ENCODE peak calls at places on chromosome 16, in five cellular contexts. T is nephron progenitor cell; D is CD4-positive, alpha-beta T cell; I is DND-41; S is cardiac fibroblast. L is an unnamed sample.

GRCh38 chr16:85554791-85555548 is 58.2 kb upstream of the GSE1 start:
- DNase-seq in T (peak), D (peak), I (peak), S (peak), L (peak)

GRCh38 chr16:72468582-72468981 is 296.6 kb upstream of the PMFBP1 start:
- DNase-seq in T (no peak), D (no peak), I (no peak), S (peak), L (no peak)

GRCh38 chr16:73298562-73298961 is 250.6 kb upstream of the ZFHX3 start:
- DNase-seq in T (no peak), D (no peak), I (no peak), S (peak), L (no peak)

GRCh38 chr16:5928476-5929055 is 831.0 kb upstream of the EEF2KMT start:
- DNase-seq in T (no peak), D (no peak), I (no peak), S (no peak), L (no peak)

GRCh38 chr16:24123275-24123674 is 132.9 kb upstream of the CACNG3 start:
- DNase-seq in T (no peak), D (no peak), I (no peak), S (no peak), L (no peak)

GRCh38 chr16:22092143-22092933 is at the start of gene VWA3A:
- DNase-seq in T (peak), D (no peak), I (no peak), S (peak), L (peak)

GRCh38 chr16:84356176-84356575 is 12.2 kb upstream of the ATP2C2 start:
- DNase-seq in T (no peak), D (no peak), I (no peak), S (no peak), L (no peak)

GRCh38 chr16:8908779-8909468 is 26.8 kb downstream of the LITAFD start:
- DNase-seq in T (no peak), D (no peak), I (no peak), S (no peak), L (no peak)

GRCh38 chr16:3439637-3440036 is 3.7 kb downstream of the ZNF597 start:
- DNase-seq in T (no peak), D (no peak), I (no peak), S (no peak), L (no peak)

GRCh38 chr16:56643080-56643778 is 4.8 kb downstream of the MT1A start:
- DNase-seq in T (peak), D (peak), I (peak), S (peak), L (peak)

GRCh38 chr16:84184775-84185174 is 2.1 kb downstream of the TAF1C start:
- DNase-seq in T (no peak), D (no peak), I (no peak), S (no peak), L (no peak)

GRCh38 chr16:53600076-53600475 is 97.1 kb upstream of the AKTIP start:
- DNase-seq in T (no peak), D (no peak), I (no peak), S (no peak), L (no peak)

GRCh38 chr16:11258553-11259287 is 2.7 kb upstream of the SOCS1 start:
- DNase-seq in T (no peak), D (no peak), I (peak), S (peak), L (no peak)

GRCh38 chr16:89118361-89119061 is 24.9 kb downstream of the ACSF3 start:
- DNase-seq in T (no peak), D (no peak), I (no peak), S (no peak), L (peak)

GRCh38 chr16:30762991-30763725 is 1.0 kb downstream of the RNF40 start:
- DNase-seq in T (no peak), D (no peak), I (no peak), S (no peak), L (no peak)

GRCh38 chr16:55437627-55438026 is 41.4 kb upstream of the MMP2 start:
- DNase-seq in T (no peak), D (no peak), I (no peak), S (peak), L (no peak)

GRCh38 chr16:51153275-51153991 is 2.4 kb upstream of the SALL1 start:
- DNase-seq in T (peak), D (no peak), I (no peak), S (peak), L (no peak)

GRCh38 chr16:51150894-51151320 is at the start of gene SALL1:
- DNase-seq in T (peak), D (no peak), I (no peak), S (no peak), L (no peak)

GRCh38 chr16:51152691-51153261 is 1.7 kb upstream of the SALL1 start:
- DNase-seq in T (no peak), D (no peak), I (no peak), S (peak), L (no peak)

GRCh38 chr16:51151435-51151950 is 423 bp upstream of the SALL1 start:
- DNase-seq in T (peak), D (no peak), I (no peak), S (peak), L (peak)

DNA sequence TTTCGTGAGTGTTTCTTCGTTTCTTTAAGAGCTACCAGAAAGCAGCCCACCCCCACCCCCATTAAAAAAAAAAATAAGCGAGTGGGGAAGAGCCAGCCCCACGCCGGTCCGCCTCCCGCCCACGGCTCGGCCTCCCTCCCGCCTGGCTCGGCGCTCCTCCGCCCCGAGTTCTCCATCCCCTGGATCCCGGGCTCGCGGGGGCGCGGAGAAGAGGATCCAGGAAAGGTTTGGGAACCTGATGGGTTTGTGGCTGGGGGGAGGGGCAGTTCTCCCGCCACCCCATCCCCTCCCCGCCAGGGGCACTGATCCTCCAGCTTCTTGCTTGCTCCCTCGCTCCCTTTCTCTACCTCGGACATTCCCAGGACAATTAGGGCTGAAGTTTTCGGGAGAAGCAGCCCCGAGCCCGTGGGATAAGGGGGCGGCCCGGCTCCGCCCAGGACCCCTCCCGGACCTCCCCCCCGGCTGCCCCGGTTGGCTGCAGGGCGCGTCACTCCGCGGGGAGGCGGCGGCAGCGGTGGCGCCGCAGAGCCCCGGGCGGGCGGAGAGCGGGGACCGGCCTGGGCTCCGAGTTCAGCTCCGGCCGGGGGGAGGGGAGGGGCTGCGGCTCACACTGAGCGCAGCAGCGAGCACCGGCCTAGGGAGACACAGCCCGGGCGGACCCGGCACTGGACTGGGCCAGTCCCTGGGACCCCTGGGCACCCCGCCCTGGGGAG is 1.0 kb upstream of the SALL1 start:
- DNase-seq in T (peak), D (no peak), I (no peak), S (peak), L (peak)
- TF ChIP-seq CTCF in T (no peak), D (no peak), I (no peak), S (no peak), L (peak)

GRCh38 chr16:75096730-75097129 is 19.9 kb downstream of the LDHD start:
- DNase-seq in T (no peak), D (no peak), I (no peak), S (no peak), L (no peak)
- TF ChIP-seq CTCF in T (peak), D (no peak), I (peak), S (peak), L (peak)

GRCh38 chr16:66849543-66849942 is 5.3 kb downstream of the CA7 start:
- DNase-seq in T (no peak), D (no peak), I (no peak), S (no peak), L (no peak)
- TF ChIP-seq CTCF in T (no peak), D (no peak), I (no peak), S (no peak), L (no peak)

GRCh38 chr16:14310519-14310991 is 239.4 kb downstream of the MRTFB start:
- DNase-seq in T (no peak), D (no peak), I (peak), S (peak), L (peak)

GRCh38 chr16:14307623-14308356 is 236.7 kb downstream of the MRTFB start:
- DNase-seq in T (no peak), D (no peak), I (peak), S (peak), L (no peak)

GRCh38 chr16:14308357-14308723 is 237.2 kb downstream of the MRTFB start:
- DNase-seq in T (no peak), D (no peak), I (no peak), S (no peak), L (no peak)

GRCh38 chr16:14309906-14310305 is 238.8 kb downstream of the MRTFB start:
- DNase-seq in T (no peak), D (no peak), I (no peak), S (peak), L (no peak)

DNA sequence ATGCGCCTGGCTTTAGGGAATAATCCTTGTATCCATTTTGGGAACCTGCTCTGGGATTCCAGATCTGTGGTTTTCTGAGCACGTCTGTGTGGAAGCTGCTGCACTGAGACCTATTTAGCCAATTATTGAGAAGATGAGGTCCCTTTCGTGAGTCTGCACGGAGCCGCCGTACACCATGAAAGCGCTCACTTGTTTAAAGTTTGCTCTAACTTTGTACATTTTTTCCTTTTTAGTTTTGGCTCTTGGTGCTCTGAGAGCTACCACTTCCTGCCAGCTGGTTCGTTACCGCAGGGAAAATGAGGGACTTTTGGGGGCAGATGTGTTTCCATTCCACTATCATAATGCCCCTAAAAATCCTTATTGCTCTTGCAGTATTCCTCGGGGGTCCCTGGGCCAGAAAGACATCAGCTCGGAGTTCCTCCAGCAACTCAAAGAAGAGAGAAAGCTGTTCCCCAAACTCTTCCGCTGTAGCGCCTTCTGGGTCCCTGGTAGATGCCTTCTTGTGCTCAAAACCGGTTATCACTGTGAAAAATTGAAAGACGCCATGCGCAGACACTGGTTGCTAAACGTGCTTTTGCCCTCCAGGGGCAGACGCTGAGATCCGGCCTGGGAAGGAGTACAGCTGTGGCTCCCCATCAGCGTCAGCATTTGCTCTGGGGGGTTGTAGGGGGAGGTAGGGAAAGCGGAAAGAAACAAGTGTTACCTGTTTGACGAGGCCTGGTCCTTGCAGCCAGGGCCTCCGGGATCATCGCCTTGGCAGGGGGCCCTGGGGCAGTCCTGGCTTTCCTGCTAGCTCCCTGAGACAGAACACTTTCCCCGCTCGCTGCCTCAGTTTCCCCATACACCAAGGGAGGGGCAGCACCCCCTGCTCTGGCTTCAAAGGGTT is 238.1 kb downstream of the MRTFB start:
- DNase-seq in T (no peak), D (no peak), I (peak), S (peak), L (no peak)
- TF ChIP-seq CTCF in T (no peak), D (peak), I (peak), S (no peak), L (no peak)

DNA sequence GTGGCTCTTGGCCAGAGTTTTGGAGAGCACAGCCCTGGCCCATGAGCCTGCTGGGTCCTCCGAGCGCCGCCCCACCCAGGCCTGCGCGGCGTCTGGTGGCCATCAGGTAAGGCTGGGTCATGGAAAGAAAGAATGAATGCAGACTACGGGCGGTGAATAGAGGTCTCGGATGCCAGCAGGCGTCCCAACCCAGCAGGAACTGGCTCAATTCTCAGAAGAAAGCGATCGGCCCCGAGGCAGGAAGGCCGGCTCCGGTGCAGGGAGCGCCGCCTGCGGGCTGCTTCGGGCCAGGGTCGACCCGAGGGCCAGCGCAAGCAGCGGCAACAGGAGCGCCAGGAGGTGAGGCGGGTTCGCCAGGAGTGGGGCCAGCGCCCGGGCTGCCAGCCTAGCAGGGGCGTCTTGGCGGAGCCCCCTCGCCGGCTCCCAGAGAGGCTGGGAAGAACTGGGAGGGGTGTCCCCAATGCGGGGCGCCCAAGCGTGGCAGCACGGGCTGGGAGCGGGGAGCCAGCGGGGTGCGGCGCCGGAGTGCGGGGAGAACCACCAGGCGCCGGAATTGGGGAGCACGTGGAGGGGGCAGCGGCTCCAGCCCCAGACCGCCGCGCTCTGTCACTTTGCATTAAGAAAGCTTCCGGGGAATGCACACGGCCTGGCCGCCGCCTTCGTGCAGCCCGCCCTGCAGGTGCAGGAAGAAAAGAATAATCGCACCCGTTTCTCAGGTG is 7.1 kb upstream of the TMC5 start:
- DNase-seq in T (peak), D (no peak), I (no peak), S (no peak), L (peak)
- TF ChIP-seq CTCF in T (peak), D (no peak), I (no peak), S (no peak), L (no peak)

GRCh38 chr16:48500981-48501380 is 109.0 kb downstream of the N4BP1 start:
- DNase-seq in T (no peak), D (no peak), I (no peak), S (no peak), L (no peak)

GRCh38 chr16:48499822-48500440 is 110.0 kb downstream of the N4BP1 start:
- DNase-seq in T (no peak), D (no peak), I (no peak), S (peak), L (no peak)

GRCh38 chr16:48504216-48504615 is 105.8 kb downstream of the N4BP1 start:
- DNase-seq in T (no peak), D (no peak), I (no peak), S (no peak), L (no peak)

GRCh38 chr16:48503779-48504178 is 106.2 kb downstream of the N4BP1 start:
- DNase-seq in T (no peak), D (no peak), I (no peak), S (peak), L (no peak)

GRCh38 chr16:48501516-48502377 is 108.2 kb downstream of the N4BP1 start:
- DNase-seq in T (no peak), D (no peak), I (no peak), S (peak), L (no peak)
- TF ChIP-seq CTCF in T (no peak), D (no peak), I (no peak), S (no peak), L (no peak)

GRCh38 chr16:27265982-27266381 is 2.6 kb downstream of the NSMCE1 start:
- DNase-seq in T (no peak), D (no peak), I (no peak), S (no peak), L (no peak)

GRCh38 chr16:27269300-27270150 is 953 bp upstream of the NSMCE1 start:
- DNase-seq in T (no peak), D (no peak), I (no peak), S (no peak), L (no peak)

GRCh38 chr16:27267037-27267677 is 1.4 kb downstream of the NSMCE1 start:
- DNase-seq in T (no peak), D (no peak), I (no peak), S (no peak), L (no peak)

GRCh38 chr16:27270389-27270788 is 1.8 kb upstream of the NSMCE1 start:
- DNase-seq in T (no peak), D (no peak), I (no peak), S (no peak), L (no peak)

DNA sequence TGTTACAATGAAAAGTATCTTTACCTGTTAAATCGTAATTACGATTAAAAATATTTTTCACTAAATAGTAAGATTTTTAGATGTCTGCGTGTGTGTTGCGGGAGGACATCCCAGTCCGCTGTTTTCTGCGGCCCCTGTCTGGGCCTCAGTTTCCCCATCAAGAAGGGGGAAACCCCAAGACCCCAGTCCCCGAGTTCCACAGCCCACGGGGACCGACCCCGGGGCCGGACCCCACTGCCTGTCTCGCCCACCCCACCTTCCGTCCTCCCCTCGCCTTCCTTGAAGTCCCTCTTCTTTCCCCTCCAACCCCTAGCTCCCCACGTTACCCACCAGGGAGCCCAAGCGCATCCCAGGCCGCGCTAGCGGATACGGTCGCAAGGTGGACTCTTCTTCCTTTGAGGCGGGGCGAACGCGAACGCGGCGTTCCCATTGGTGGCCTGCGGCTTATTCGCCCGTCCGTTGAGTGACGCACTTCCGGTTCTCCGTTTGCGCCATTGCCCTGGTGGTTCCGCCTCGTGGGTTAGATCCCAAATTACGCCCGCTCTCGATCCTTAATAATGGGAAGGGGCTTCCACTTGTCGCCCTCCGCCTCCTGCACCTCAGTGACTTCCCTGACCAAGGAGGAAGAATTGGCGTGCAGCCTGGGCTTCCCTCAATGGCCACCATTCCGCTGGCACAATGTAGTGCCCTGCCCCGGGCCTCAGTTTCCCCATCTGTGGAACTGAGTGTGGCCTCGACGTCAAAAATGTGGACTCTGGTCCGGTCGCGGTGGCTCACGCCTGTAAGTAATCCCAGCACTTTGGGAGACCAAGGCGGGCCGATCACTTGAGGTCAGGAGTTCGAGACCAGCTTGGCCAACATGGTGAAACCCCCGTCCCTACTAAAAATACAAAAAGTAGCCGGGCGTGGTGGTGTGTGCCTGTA is at the start of gene NSMCE1:
- DNase-seq in T (peak), D (peak), I (peak), S (peak), L (peak)
- TF ChIP-seq CTCF in T (no peak), D (no peak), I (peak), S (peak), L (no peak)

DNA sequence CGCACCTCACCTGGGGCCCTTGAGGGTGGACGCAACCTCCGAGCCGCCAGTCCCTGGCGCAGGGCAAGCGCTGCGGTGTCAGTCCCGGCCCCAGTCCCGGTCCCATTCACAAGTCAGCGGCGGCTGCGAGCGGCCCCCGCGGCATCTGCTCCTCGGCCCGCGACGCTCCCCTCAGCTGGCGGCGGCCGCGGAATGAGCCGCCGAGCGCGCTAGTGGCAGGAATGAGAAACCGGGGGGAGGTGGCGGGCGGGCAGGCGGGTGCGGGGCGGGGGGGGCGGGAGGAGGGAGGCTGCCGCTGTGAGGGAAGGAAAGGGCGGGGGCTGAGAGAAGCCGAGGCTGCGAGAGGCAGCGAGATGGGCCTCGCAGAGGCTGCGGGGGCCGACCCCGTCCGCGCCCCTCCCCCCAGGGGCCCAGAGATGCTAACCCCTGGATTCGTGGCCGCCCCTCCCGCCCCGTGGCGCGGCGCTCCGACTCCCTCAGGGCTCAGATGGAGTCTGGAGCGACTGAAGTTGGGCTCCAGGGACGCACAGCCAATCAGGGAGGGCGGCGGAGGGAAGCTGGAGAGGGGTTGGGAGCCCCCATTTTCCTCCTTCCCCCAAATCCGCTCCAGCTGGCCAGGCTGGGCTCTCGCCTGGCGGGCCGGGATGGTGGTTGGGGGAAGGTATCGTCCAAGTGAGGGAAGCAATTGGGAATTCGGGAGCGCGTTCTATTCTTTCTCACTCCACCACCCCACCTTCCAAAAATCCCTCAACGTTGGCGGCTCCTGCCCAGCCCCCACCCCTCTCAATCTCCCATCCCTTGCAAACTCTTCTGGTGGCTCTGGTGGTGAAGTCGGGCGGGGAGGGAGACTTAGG is at the start of gene CDH11:
- DNase-seq in T (peak), D (no peak), I (no peak), S (peak), L (peak)
- TF ChIP-seq CTCF in T (no peak), D (no peak), I (no peak), S (peak), L (no peak)

L was measured in glutamatergic neuron.